ENCODE peak calls at places on chromosomes 6 and 20, in five cellular contexts. B is A549, O is heart left ventricle, M is IMR-90, L is HepG2. Y is an unnamed sample.

GRCh38 chr20:58627212-58628072 is 23.6 kb upstream of the STX16 start:
- DNase-seq in L (no peak), M (no peak), B (no peak), O (no peak), Y (no peak)

GRCh38 chr6:166251196-166251595 is 57.0 kb downstream of the PRR18 start:
- DNase-seq in L (no peak), B (no peak), M (no peak), O (no peak), Y (no peak)

GRCh38 chr6:44045672-44046015 is 81.6 kb downstream of the MRPL14 start:
- DNase-seq in M (no peak), L (no peak), B (no peak), O (peak; percentile 80), Y (no peak)

GRCh38 chr6:90859612-90860011 is 272.7 kb upstream of the MAP3K7 start:
- DNase-seq in L (no peak), M (no peak), B (no peak), O (no peak), Y (no peak)

GRCh38 chr6:46876126-46876525 is 45.6 kb downstream of the ADGRF5 start:
- DNase-seq in B (peak; percentile 2), M (no peak), O (no peak), L (no peak), Y (peak; percentile 7)

GRCh38 chr20:1286267-1287036 is 20.4 kb downstream of the SNPH start:
- DNase-seq in M (no peak), B (no peak), O (no peak), L (no peak), Y (no peak)

GRCh38 chr6:47044418-47044817 is 2.3 kb upstream of the ADGRF1 start:
- DNase-seq in M (no peak), L (no peak), O (no peak), B (no peak), Y (no peak)

GRCh38 chr6:146041282-146041681 is 12.4 kb downstream of the GRM1 start:
- DNase-seq in O (no peak), L (peak; percentile 33), M (no peak), B (no peak), Y (no peak)

GRCh38 chr20:4068708-4069107 is 53.4 kb upstream of the RNF24 start:
- DNase-seq in B (no peak), L (no peak), O (no peak), M (no peak), Y (no peak)

GRCh38 chr6:151179321-151179720 is 60.4 kb upstream of the AKAP12 start:
- DNase-seq in L (no peak), O (no peak), B (no peak), M (peak; percentile 80), Y (no peak)

GRCh38 chr20:20224806-20225205 is 143.1 kb upstream of the INSM1 start:
- DNase-seq in L (no peak), B (no peak), O (no peak), M (no peak), Y (no peak)

GRCh38 chr6:133179483-133179882 is 61.7 kb upstream of the EYA4 start:
- DNase-seq in M (no peak), B (no peak), L (no peak), O (no peak), Y (no peak)

GRCh38 chr20:2108987-2109386 is 7.4 kb downstream of the STK35 start:
- DNase-seq in M (peak; percentile 80), O (no peak), L (peak; percentile 33), B (peak; percentile 47), Y (peak; percentile 67)

GRCh38 chr20:40203032-40203431 is 486.0 kb downstream of the MAFB start:
- DNase-seq in M (no peak), B (no peak), L (no peak), O (no peak), Y (no peak)

GRCh38 chr6:26295691-26296555 is 69.1 kb upstream of the BTN3A2 start:
- DNase-seq in L (peak; percentile 86), O (no peak), B (no peak), M (peak; percentile 92), Y (no peak)

GRCh38 chr20:63095718-63096654 is 89.2 kb upstream of the BHLHE23 start:
- DNase-seq in O (peak; percentile 50), B (no peak), L (no peak), M (no peak), Y (no peak)

GRCh38 chr20:38610521-38610920 is 8.9 kb downstream of the ARHGAP40 start:
- DNase-seq in O (no peak), L (no peak), M (peak; percentile 6), B (no peak), Y (peak; percentile 60)

GRCh38 chr6:19415605-19416326 is 421.4 kb upstream of the ID4 start:
- DNase-seq in L (no peak), M (peak; percentile 53), B (no peak), O (no peak), Y (peak; percentile 4)

GRCh38 chr20:7231303-7231702 is 463.8 kb downstream of the BMP2 start:
- DNase-seq in B (no peak), O (no peak), M (no peak), L (no peak), Y (no peak)

GRCh38 chr20:50911030-50911429 is 20.2 kb downstream of the ADNP start:
- DNase-seq in O (no peak), L (no peak), B (no peak), M (peak; percentile 85), Y (no peak)

GRCh38 chr20:2900845-2901592 is 27.7 kb downstream of the PTPRA start:
- DNase-seq in M (no peak), L (no peak), B (no peak), O (no peak), Y (no peak)

GRCh38 chr20:46252352-46253091 is 55.8 kb downstream of the CDH22 start:
- DNase-seq in O (no peak), B (no peak), L (no peak), M (no peak), Y (no peak)

GRCh38 chr6:41471064-41471895 is 74.9 kb upstream of the FOXP4 start:
- DNase-seq in M (no peak), B (no peak), O (no peak), L (no peak), Y (no peak)

GRCh38 chr20:20820104-20820503 is 107.7 kb upstream of the RALGAPA2 start:
- DNase-seq in M (no peak), L (peak; percentile 68), O (no peak), B (peak; percentile 40), Y (no peak)

GRCh38 chr6:165822501-165822900 is 159.5 kb upstream of the PDE10A start:
- DNase-seq in B (no peak), L (no peak), M (no peak), O (no peak), Y (no peak)

GRCh38 chr20:54368578-54368977 is 106.8 kb upstream of the DOK5 start:
- DNase-seq in L (no peak), B (no peak), M (no peak), O (no peak), Y (no peak)

GRCh38 chr6:129818251-129818650 is 42.9 kb downstream of the TMEM244 start:
- DNase-seq in B (no peak), M (no peak), O (no peak), L (no peak), Y (no peak)
- TF ChIP-seq POLR2A in B (no peak), M (no peak), O (no peak), L (no peak), Y (no peak)

GRCh38 chr6:79665725-79666551 is 34.8 kb downstream of the SH3BGRL2 start:
- DNase-seq in L (no peak), M (no peak), O (no peak), B (no peak), Y (no peak)
- TF ChIP-seq POLR2A in L (no peak), M (no peak), O (no peak), B (no peak), Y (no peak)

DNA sequence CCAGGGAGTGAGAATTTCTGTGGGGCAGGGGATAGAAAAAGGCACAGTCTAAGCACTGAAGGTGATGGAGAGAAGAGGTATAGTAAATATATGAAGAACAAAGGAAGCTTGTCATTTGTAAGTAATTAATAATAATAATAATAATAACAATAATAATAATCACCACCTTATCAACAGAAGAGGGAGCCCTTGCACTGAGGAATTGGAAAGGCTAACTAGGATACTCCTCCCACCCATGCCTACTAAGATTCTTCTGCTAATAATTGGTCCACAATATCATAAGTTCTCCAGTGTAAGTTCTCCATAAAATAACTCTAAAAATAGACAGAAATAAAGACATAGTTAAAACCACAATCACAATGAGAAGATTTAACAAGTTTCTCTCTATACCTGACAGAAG is 912 bp upstream of the OR12D3 start:
- DNase-seq in B (no peak), O (no peak), L (peak; percentile 4), M (no peak), Y (no peak)
- TF ChIP-seq POLR2A in B (no peak), O (no peak), L (no peak), M (no peak), Y (no peak)

GRCh38 chr20:47335251-47336012 is 21.1 kb downstream of the ZMYND8 start:
- DNase-seq in B (no peak), O (no peak), L (no peak), M (no peak), Y (no peak)

GRCh38 chr20:47334022-47334551 is 22.4 kb downstream of the ZMYND8 start:
- DNase-seq in B (peak; percentile 77), M (peak; percentile 96), O (no peak), L (peak; percentile 99), Y (peak; percentile 60)

GRCh38 chr20:47336013-47336754 is 20.3 kb downstream of the ZMYND8 start:
- DNase-seq in O (no peak), L (no peak), M (peak; percentile 87), B (no peak), Y (no peak)

GRCh38 chr20:47337413-47337812 is 19.1 kb downstream of the ZMYND8 start:
- DNase-seq in O (no peak), M (no peak), L (no peak), B (no peak), Y (no peak)

GRCh38 chr20:47338131-47338628 is 18.3 kb downstream of the ZMYND8 start:
- DNase-seq in O (no peak), M (no peak), L (no peak), B (no peak), Y (no peak)
- TF ChIP-seq POLR2A in O (no peak), M (no peak), L (no peak), B (no peak), Y (no peak)

DNA sequence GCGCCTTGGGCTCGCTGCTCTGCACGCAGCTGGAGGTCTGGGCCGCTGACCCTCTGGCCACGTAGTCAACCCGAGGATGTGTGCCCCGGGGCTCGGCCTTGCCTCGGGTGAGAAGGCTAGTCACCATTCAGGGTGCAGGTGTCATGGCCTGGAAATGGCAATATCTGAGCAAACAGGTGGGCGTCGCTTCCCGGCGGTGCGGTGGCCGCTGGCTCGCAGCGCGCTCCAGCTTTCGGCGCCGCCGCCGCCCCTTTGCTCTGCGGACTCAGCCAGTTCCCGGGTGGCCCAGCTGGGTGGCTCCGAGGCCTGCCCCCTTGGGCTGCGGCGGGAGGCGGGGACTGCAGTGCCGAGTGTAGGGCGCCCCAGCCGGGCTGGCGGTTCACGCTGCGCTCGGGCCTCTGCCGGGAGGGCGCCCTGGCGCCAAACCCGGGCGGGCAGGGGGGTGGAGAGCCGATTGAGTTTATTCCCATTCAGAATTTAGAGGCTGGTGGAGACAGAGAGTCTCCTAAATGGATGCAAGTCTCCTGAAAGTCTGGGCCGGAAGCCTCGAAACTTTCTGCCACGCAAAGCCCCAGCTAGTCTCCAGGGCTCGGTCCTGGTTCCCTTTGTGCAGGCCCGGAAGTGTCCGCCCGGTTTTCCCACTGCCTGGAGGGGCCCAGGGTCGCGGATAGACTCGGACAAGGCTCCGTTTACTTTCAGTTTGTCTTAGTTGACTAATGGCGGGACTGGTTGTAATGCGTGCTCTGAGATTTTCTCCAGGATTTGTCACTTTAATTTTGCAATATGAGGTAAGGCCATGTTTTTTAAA is 11.3 kb upstream of the TFAP2A start:
- DNase-seq in O (peak; percentile 59), L (peak; percentile 29), M (no peak), B (no peak), Y (no peak)
- TF ChIP-seq POLR2A in O (no peak), L (peak; percentile 32), M (no peak), B (no peak), Y (peak; percentile 26)

Y was measured in H54.